ENCODE peak calls at places on chromosomes 7 and 10, in five cellular contexts. One of them, this sample, is unnamed.

GRCh38 chr7:2086229-2086628 is 146.5 kb downstream of the MAD1L1 start:
- DNase-seq in small intestine: no peak
- DNase-seq in GM03348: no peak
- DNase-seq in H9: no peak
- DNase-seq in hepatocyte: no peak
- DNase-seq in this sample: no peak

GRCh38 chr7:100604976-100605911 is 3.1 kb downstream of the PCOLCE start:
- DNase-seq in small intestine: peak; percentile 47
- DNase-seq in GM03348: no peak
- DNase-seq in H9: peak; percentile 67
- DNase-seq in hepatocyte: peak; percentile 73
- DNase-seq in this sample: no peak

GRCh38 chr10:119803264-119803663 is 69.4 kb downstream of the MCMBP start:
- DNase-seq in small intestine: no peak
- DNase-seq in GM03348: peak; percentile 69
- DNase-seq in H9: no peak
- DNase-seq in hepatocyte: no peak
- DNase-seq in this sample: no peak

GRCh38 chr7:8184241-8184640 is 77.7 kb downstream of the ICA1 start:
- DNase-seq in small intestine: no peak
- DNase-seq in GM03348: no peak
- DNase-seq in H9: no peak
- DNase-seq in hepatocyte: no peak
- DNase-seq in this sample: no peak

GRCh38 chr10:66941491-66941890 is 15.7 kb downstream of the LRRTM3 start:
- DNase-seq in small intestine: no peak
- DNase-seq in GM03348: no peak
- DNase-seq in H9: no peak
- DNase-seq in hepatocyte: no peak
- DNase-seq in this sample: no peak

GRCh38 chr10:48364659-48365405 is 58.4 kb downstream of the MAPK8 start:
- DNase-seq in small intestine: peak; percentile 20
- DNase-seq in GM03348: no peak
- DNase-seq in H9: no peak
- DNase-seq in hepatocyte: peak; percentile 54
- DNase-seq in this sample: no peak

GRCh38 chr7:3589756-3590155 is 288.7 kb downstream of the SDK1 start:
- DNase-seq in small intestine: no peak
- DNase-seq in GM03348: no peak
- DNase-seq in H9: no peak
- DNase-seq in hepatocyte: no peak
- DNase-seq in this sample: no peak

GRCh38 chr7:150716368-150716767 is at the start of gene GIMAP1:
- DNase-seq in small intestine: peak; percentile 55
- DNase-seq in GM03348: no peak
- DNase-seq in H9: no peak
- DNase-seq in hepatocyte: no peak
- DNase-seq in this sample: no peak

GRCh38 chr10:13475124-13475523 is 53.7 kb downstream of the BEND7 start:
- DNase-seq in small intestine: no peak
- DNase-seq in GM03348: no peak
- DNase-seq in H9: no peak
- DNase-seq in hepatocyte: no peak
- DNase-seq in this sample: no peak

GRCh38 chr7:115662120-115662519 is 368.4 kb downstream of the TFEC start:
- DNase-seq in small intestine: no peak
- DNase-seq in GM03348: no peak
- DNase-seq in H9: no peak
- DNase-seq in hepatocyte: no peak
- DNase-seq in this sample: no peak

GRCh38 chr10:35300063-35300699 is 36.1 kb upstream of the CCNY start:
- DNase-seq in small intestine: peak; percentile 8
- DNase-seq in GM03348: peak; percentile 88
- DNase-seq in H9: no peak
- DNase-seq in hepatocyte: peak; percentile 15
- DNase-seq in this sample: no peak

GRCh38 chr7:39417642-39418041 is 148.6 kb upstream of the YAE1 start:
- DNase-seq in small intestine: no peak
- DNase-seq in GM03348: no peak
- DNase-seq in H9: no peak
- DNase-seq in hepatocyte: no peak
- DNase-seq in this sample: no peak

GRCh38 chr7:155254018-155254417 is 43.7 kb upstream of the INSIG1 start:
- DNase-seq in small intestine: peak; percentile 64
- DNase-seq in GM03348: no peak
- DNase-seq in H9: no peak
- DNase-seq in hepatocyte: no peak
- DNase-seq in this sample: no peak

GRCh38 chr7:136086712-136087111 is 109.6 kb upstream of the MTPN start:
- DNase-seq in small intestine: peak; percentile 33
- DNase-seq in GM03348: peak; percentile 94
- DNase-seq in H9: peak; percentile 79
- DNase-seq in hepatocyte: peak; percentile 72
- DNase-seq in this sample: peak; percentile 32

GRCh38 chr10:72171175-72171630 is 44.6 kb upstream of the ANAPC16 start:
- DNase-seq in small intestine: peak; percentile 98
- DNase-seq in GM03348: peak; percentile 52
- DNase-seq in H9: no peak
- DNase-seq in hepatocyte: peak; percentile 76
- DNase-seq in this sample: peak; percentile 14

GRCh38 chr7:148242271-148242801 is 348.2 kb upstream of the C7orf33 start:
- DNase-seq in small intestine: peak; percentile 67
- DNase-seq in GM03348: peak; percentile 73
- DNase-seq in H9: peak; percentile 66
- DNase-seq in hepatocyte: peak; percentile 83
- DNase-seq in this sample: no peak

GRCh38 chr7:150374472-150374871 is 4.7 kb upstream of the ZNF775 start:
- DNase-seq in small intestine: no peak
- DNase-seq in GM03348: no peak
- DNase-seq in H9: no peak
- DNase-seq in hepatocyte: no peak
- DNase-seq in this sample: no peak

GRCh38 chr7:1742555-1743303 is 72.7 kb downstream of the ELFN1 start:
- DNase-seq in small intestine: peak; percentile 49
- DNase-seq in GM03348: peak; percentile 51
- DNase-seq in H9: no peak
- DNase-seq in hepatocyte: peak; percentile 60
- DNase-seq in this sample: no peak

GRCh38 chr7:516606-517456 is 2.8 kb downstream of the PDGFA start:
- DNase-seq in small intestine: peak; percentile 90
- DNase-seq in GM03348: peak; percentile 84
- DNase-seq in H9: no peak
- DNase-seq in hepatocyte: peak; percentile 87
- DNase-seq in this sample: no peak

GRCh38 chr10:90871761-90872647 is at the start of gene RPP30:
- DNase-seq in small intestine: peak; percentile 80
- DNase-seq in GM03348: peak; percentile 93
- DNase-seq in H9: peak; percentile 87
- DNase-seq in hepatocyte: peak; percentile 92
- DNase-seq in this sample: peak; percentile 51

GRCh38 chr10:58937423-58937822 is 239.0 kb upstream of the PHYHIPL start:
- DNase-seq in small intestine: no peak
- DNase-seq in GM03348: no peak
- DNase-seq in H9: no peak
- DNase-seq in hepatocyte: no peak
- DNase-seq in this sample: no peak

GRCh38 chr10:88874271-88874670 is 5.8 kb upstream of the STAMBPL1 start:
- DNase-seq in small intestine: no peak
- DNase-seq in GM03348: peak; percentile 32
- DNase-seq in H9: no peak
- DNase-seq in hepatocyte: no peak
- DNase-seq in this sample: no peak

GRCh38 chr7:55953707-55954475 is 2.2 kb downstream of the MRPS17 start:
- DNase-seq in small intestine: no peak
- DNase-seq in GM03348: no peak
- DNase-seq in H9: no peak
- DNase-seq in hepatocyte: no peak
- DNase-seq in this sample: no peak

This sample was measured in CMK.